ENCODE peak calls at places on chromosomes 6 and 20, in seven cellular contexts. Y is WTC11, M is hepatic stellate cell, P is T-helper 1 cell, K is activated T-helper 1 cell treated with Interleukin-2 at 50 U/mL for 16 hours, A is body of pancreas, T is progenitor cell of endocrine pancreas. D is an unnamed sample.

GRCh38 chr6:158666637-158667359 is 16.9 kb downstream of the SYTL3 start:
- DNase-seq in P (no peak), A (peak), Y (no peak), K (no peak), T (no peak), M (no peak), D (no peak)

GRCh38 chr20:53635189-53635588 is 41.5 kb upstream of the ZNF217 start:
- DNase-seq in P (no peak), K (no peak), T (no peak), A (no peak), Y (no peak), M (no peak), D (no peak)

GRCh38 chr6:14883921-14884320 is 361.9 kb upstream of the JARID2 start:
- DNase-seq in A (no peak), T (no peak), P (no peak), K (no peak), Y (no peak), M (no peak), D (no peak)

GRCh38 chr6:8080338-8081151 is 16.4 kb upstream of the BLOC1S5 start:
- DNase-seq in A (peak), P (no peak), K (no peak), T (no peak), Y (no peak), M (peak), D (no peak)

GRCh38 chr20:63295422-63295821 is 2.4 kb downstream of the COL20A1 start:
- DNase-seq in M (no peak), K (no peak), A (no peak), Y (no peak), P (no peak), T (no peak), D (no peak)

GRCh38 chr20:46177768-46178167 is 59.7 kb downstream of the CD40 start:
- DNase-seq in P (no peak), K (no peak), Y (no peak), A (no peak), M (no peak), T (no peak), D (no peak)

GRCh38 chr20:52001999-52002666 is 189.4 kb downstream of the ZFP64 start:
- DNase-seq in Y (no peak), T (no peak), A (no peak), K (no peak), P (no peak), M (peak), D (no peak)

GRCh38 chr20:44646641-44647274 is 4.7 kb downstream of the ADA start:
- DNase-seq in Y (no peak), P (no peak), T (no peak), K (no peak), M (peak), A (peak), D (no peak)